ENCODE peak calls at places on chromosomes 11 and 22, in eight cellular contexts. D, E, R, L, T, Q, V and U are unnamed samples.

GRCh38 chr11:32891657-32892354 is 805 bp upstream of the QSER1 start:
- DNase-seq in D (peak), L (no peak), T (peak), R (no peak), Q (no peak), V (no peak), E (no peak), U (no peak)

GRCh38 chr22:32823024-32823730 is 21.7 kb downstream of the TIMP3 start:
- DNase-seq in D (peak), Q (peak), E (no peak), V (no peak), R (no peak), T (no peak), L (no peak), U (no peak)

GRCh38 chr22:41842996-41843970 is 10.4 kb downstream of the SREBF2 start:
- DNase-seq in E (no peak), Q (no peak), T (no peak), L (no peak), R (no peak), V (no peak), D (no peak), U (no peak)

GRCh38 chr11:75312346-75312745 is 39.1 kb downstream of the ARRB1 start:
- DNase-seq in D (no peak), R (no peak), V (no peak), T (no peak), E (no peak), Q (no peak), L (no peak), U (no peak)

GRCh38 chr11:31806186-31806943 is 4.8 kb downstream of the PAX6 start:
- DNase-seq in D (no peak), E (no peak), V (no peak), T (no peak), R (no peak), L (no peak), Q (no peak), U (no peak)

GRCh38 chr22:36136475-36136874 is 24.1 kb downstream of the APOL3 start:
- DNase-seq in L (no peak), V (peak), D (no peak), E (no peak), R (no peak), Q (no peak), T (no peak), U (no peak)

GRCh38 chr22:46569055-46569847 is 31.8 kb upstream of the CELSR1 start:
- DNase-seq in V (no peak), R (no peak), D (no peak), Q (no peak), L (no peak), T (no peak), E (no peak), U (no peak)

GRCh38 chr11:16191212-16191851 is 165.0 kb downstream of the SOX6 start:
- DNase-seq in R (no peak), L (no peak), Q (no peak), E (no peak), T (no peak), D (no peak), V (no peak), U (peak)

GRCh38 chr11:35474677-35475076 is 50.7 kb downstream of the PAMR1 start:
- DNase-seq in V (no peak), L (no peak), Q (no peak), E (no peak), R (no peak), T (no peak), D (peak), U (no peak)

GRCh38 chr11:106603971-106604370 is 414.3 kb downstream of the GUCY1A2 start:
- DNase-seq in V (no peak), T (no peak), D (no peak), Q (no peak), R (no peak), L (no peak), E (no peak), U (no peak)

GRCh38 chr11:9208726-9209501 is 56.2 kb downstream of the DENND5A start:
- DNase-seq in R (no peak), D (no peak), Q (peak), E (no peak), L (no peak), V (no peak), T (no peak), U (no peak)